ENCODE peak calls at places on chromosome 21, in five cellular contexts. G is heart right ventricle; J is HTR-8/SVneo; T is NCI-H1092 treated with DMSO at 0.1 percent for 48 hours; A is stimulated activated CD8-positive, alpha-beta memory T cell treated with anti-CD3 and anti-CD28 coated beads, Interleukin-15, amount 100 ng/mL, for 1 hour. E is an unnamed sample.
A peak's percentile ranks its signal among the peaks of the same experiment; 100 is the strongest.

GRCh38 chr21:36104306-36105300 is 30.3 kb upstream of the CBR3 start:
- DNase-seq in G (peak; percentile 21), J (no peak), T (no peak), A (peak; percentile 43), E (peak; percentile 23)

GRCh38 chr21:45637883-45638282 is 5.6 kb upstream of the PCBP3 start:
- DNase-seq in G (no peak), J (no peak), T (no peak), A (no peak), E (no peak)

GRCh38 chr21:32256873-32257620 is 21.8 kb downstream of the MIS18A start:
- DNase-seq in G (peak; percentile 63), J (peak; percentile 33), T (peak; percentile 89), A (no peak), E (no peak)

GRCh38 chr21:22855581-22855980 is 1857.4 kb downstream of the NCAM2 start:
- DNase-seq in G (no peak), J (no peak), T (no peak), A (no peak), E (no peak)

GRCh38 chr21:31459457-31459856 is 115.4 kb upstream of the TIAM1 start:
- DNase-seq in G (no peak), J (no peak), T (peak; percentile 13), A (no peak), E (no peak)

GRCh38 chr21:28687571-28687970 is 305.1 kb downstream of the LTN1 start:
- DNase-seq in G (no peak), J (no peak), T (no peak), A (no peak), E (no peak)

GRCh38 chr21:41955516-41955915 is 1.7 kb upstream of the C2CD2 start:
- DNase-seq in G (no peak), J (no peak), T (no peak), A (no peak), E (no peak)

GRCh38 chr21:46111193-46111571 is 13.3 kb downstream of the COL6A2 start:
- DNase-seq in G (peak; percentile 4), J (no peak), T (no peak), A (no peak), E (no peak)

GRCh38 chr21:36773111-36773510 is 74.2 kb downstream of the SIM2 start:
- DNase-seq in G (peak; percentile 79), J (no peak), T (peak; percentile 67), A (no peak), E (no peak)

GRCh38 chr21:31609081-31609480 is 50.4 kb upstream of the SOD1 start:
- DNase-seq in G (no peak), J (no peak), T (no peak), A (no peak), E (no peak)

GRCh38 chr21:16539041-16539440 is 809.3 kb downstream of the USP25 start:
- DNase-seq in G (no peak), J (no peak), T (no peak), A (no peak), E (no peak)

GRCh38 chr21:38241029-38241740 is 15.6 kb upstream of the KCNJ15 start:
- DNase-seq in G (no peak), J (no peak), T (no peak), A (no peak), E (no peak)

GRCh38 chr21:34176442-34176841 is 103.1 kb downstream of the MRPS6 start:
- DNase-seq in G (no peak), J (no peak), T (no peak), A (no peak), E (no peak)

GRCh38 chr21:42463861-42464515 is 32.0 kb downstream of the RSPH1 start:
- DNase-seq in G (peak; percentile 34), J (no peak), T (no peak), A (peak; percentile 27), E (no peak)